ENCODE peak calls at places on chromosomes 1 and 21, in six cellular contexts. G, F, B, P, C and N are unnamed samples. For H3K9me3, the result is how much of the 10 kb centered on the place peaks cover.

GRCh38 chr1:2194319-2194897 is at the start of gene FAAP20:
- DNase-seq in C (no peak), P (peak), G (no peak), B (no peak), F (no peak), N (no peak)

GRCh38 chr1:238052496-238053266 is 162.0 kb upstream of the ZP4 start:
- DNase-seq in F (no peak), C (no peak), G (no peak), B (no peak), P (peak), N (no peak)

GRCh38 chr1:21670059-21670881 is 1.1 kb upstream of the RAP1GAP start:
- DNase-seq in G (no peak), C (no peak), F (no peak), P (no peak), B (no peak), N (peak)

GRCh38 chr1:218796773-218797172 is 376.9 kb upstream of the LYPLAL1 start:
- DNase-seq in B (no peak), P (no peak), G (no peak), F (no peak), C (no peak), N (no peak)

GRCh38 chr21:45590246-45590725 is 48.0 kb upstream of the SLC19A1 start:
- DNase-seq in G (peak), B (peak), F (peak), P (peak), C (peak), N (peak)

GRCh38 chr1:244353572-244354091 is 98.1 kb downstream of the ADSS2 start:
- DNase-seq in G (peak), C (peak), F (no peak), B (peak), P (peak), N (peak)

GRCh38 chr1:178344513-178345077 is 152.2 kb downstream of the CLEC20A start:
- DNase-seq in G (no peak), C (no peak), P (peak), F (no peak), B (peak), N (no peak)

GRCh38 chr1:231248778-231249177 is 7.8 kb downstream of the GNPAT start:
- DNase-seq in P (peak), G (no peak), C (no peak), F (no peak), B (no peak), N (no peak)

GRCh38 chr1:148353461-148354283 is 129.4 kb downstream of the PPIAL4G start:
- DNase-seq in P (peak), C (no peak), G (no peak), B (peak), F (no peak), N (no peak)

GRCh38 chr1:158112994-158113758 is 67.5 kb upstream of the CD1D start:
- DNase-seq in B (peak), G (peak), P (peak), C (no peak), F (peak), N (peak)

GRCh38 chr1:77888429-77889239 is at the start of gene NEXN:
- DNase-seq in C (peak), G (peak), F (peak), B (peak), P (peak), N (peak)
- TF ChIP-seq POLR2A in C (peak), G (peak), F (no peak), B (no peak), P (no peak), N (peak)

GRCh38 chr21:7951854-7952519 is 2569.4 kb upstream of the TPTE start:
- DNase-seq in C (no peak), P (no peak), B (no peak), F (no peak), G (no peak), N (no peak)

GRCh38 chr21:7953058-7953457 is 2568.3 kb upstream of the TPTE start:
- DNase-seq in P (no peak), G (no peak), C (no peak), F (no peak), B (no peak), N (no peak)

GRCh38 chr21:7952648-7953047 is 2568.7 kb upstream of the TPTE start:
- DNase-seq in C (no peak), B (no peak), F (no peak), P (no peak), G (no peak), N (no peak)

DNA sequence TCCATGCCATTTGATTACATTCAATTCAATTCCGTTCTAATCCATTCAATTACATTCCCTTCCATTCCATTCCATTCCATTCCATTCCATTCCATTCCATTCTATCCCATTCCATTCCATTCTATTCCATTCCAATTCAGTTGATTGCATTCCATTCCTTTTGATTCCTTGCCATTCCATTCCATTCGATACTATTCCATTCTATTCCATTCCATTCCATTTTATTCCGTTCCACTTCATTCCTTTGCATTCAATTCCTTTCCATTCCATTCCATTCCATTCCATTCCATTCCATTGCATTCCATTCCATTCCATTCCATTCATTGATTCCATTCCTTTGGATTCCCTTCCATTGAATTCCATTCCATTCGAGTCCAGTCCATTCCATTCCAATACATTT is 2574.0 kb upstream of the TPTE start:
- DNase-seq in F (no peak), B (no peak), G (no peak), C (no peak), P (no peak), N (no peak)
- H3K9me3 ChIP-seq in F (under half), B (half or more), G (under half), C (half or more), P (half or more), N (under half)

DNA sequence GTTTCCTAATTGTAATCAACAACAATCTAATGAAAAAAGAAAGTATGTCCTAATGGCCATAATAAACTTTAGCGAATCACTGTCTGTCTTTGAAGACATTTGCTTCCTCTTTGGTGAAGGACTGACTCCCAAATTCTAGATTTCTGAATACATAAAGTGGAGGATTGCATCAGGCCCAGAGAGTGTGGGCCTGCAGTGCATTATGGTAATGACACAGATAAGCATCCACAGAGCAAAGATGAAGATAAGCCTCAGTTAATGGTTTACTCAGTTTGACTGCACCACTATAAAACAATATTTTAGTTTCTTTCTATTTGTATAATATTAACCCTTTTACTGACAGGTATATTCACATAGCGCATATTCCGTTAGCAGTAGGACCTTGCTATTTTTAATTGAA is 365.5 kb downstream of the KCTD3 start:
- DNase-seq in G (no peak), F (no peak), B (no peak), P (no peak), C (no peak), N (no peak)
- TF ChIP-seq POLR2A in G (no peak), F (no peak), B (no peak), P (no peak), C (no peak), N (no peak)

GRCh38 chr1:29565490-29565889 is 329.2 kb downstream of the PTPRU start:
- DNase-seq in F (no peak), P (no peak), G (no peak), B (no peak), C (no peak), N (no peak)
- H3K9me3 ChIP-seq in F (under half), P (under half), G (under half), B (under half), C (half or more), N (under half)

DNA sequence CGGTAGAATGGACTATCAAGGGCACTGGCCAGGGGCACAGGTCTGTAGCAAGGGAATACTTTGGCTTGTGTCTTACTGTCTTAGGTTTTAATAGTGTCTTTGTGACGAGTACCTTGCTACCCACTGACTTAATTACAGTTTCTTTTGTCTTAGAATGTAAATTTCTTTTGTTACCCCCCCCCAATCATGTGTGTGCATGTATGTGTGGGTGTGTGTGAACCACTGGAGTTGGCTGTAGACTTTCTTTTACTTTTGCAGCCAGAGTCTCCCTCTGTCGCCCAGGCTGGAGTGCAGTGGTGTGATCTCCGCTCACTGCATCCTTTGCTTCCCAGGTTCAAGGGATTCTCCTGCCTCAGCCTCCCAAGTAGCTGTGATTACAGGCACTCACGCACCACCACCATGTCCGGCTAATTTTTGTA is 61.8 kb upstream of the CLDN14 start:
- DNase-seq in C (no peak), P (no peak), F (no peak), G (no peak), B (no peak), N (no peak)
- TF ChIP-seq POLR2A in C (no peak), P (no peak), F (no peak), G (no peak), B (no peak), N (no peak)

DNA sequence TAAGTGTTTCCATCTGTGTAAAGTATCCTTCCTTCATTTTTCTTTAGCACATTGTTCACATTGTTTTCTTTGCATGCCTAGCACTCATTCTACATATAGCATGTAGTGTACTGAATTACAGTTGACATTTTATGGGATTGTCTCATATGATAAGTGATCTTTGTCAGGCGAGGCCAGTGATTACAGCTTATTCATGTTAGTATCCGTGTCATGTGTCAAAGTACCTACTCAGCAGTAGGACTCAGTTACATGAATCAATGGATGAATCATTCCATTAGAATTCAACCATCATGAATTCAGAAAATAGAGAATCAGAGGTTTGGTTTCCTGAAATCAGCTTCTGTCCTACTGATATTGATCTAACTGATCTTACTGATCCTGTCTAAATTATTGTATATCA is 20.6 kb upstream of the HRNR start:
- DNase-seq in G (no peak), F (no peak), B (no peak), P (no peak), C (no peak), N (no peak)
- H3K9me3 ChIP-seq in G (under half), F (under half), B (under half), P (under half), C (under half), N (under half)

GRCh38 chr21:33641339-33642026 is at the start of gene CRYZL1:
- DNase-seq in B (peak), P (peak), F (peak), G (peak), C (peak), N (peak)
- TF ChIP-seq POLR2A in B (peak), P (peak), F (peak), G (peak), C (peak), N (peak)

GRCh38 chr1:92698932-92699331 is 86.0 kb downstream of the EVI5 start:
- DNase-seq in C (no peak), P (no peak), F (no peak), G (no peak), B (no peak), N (no peak)

GRCh38 chr1:92691937-92692336 is 93.0 kb downstream of the EVI5 start:
- DNase-seq in B (peak), G (no peak), P (no peak), C (no peak), F (no peak), N (no peak)

GRCh38 chr1:92690212-92690906 is 94.5 kb downstream of the EVI5 start:
- DNase-seq in B (no peak), G (no peak), P (no peak), F (no peak), C (no peak), N (no peak)

GRCh38 chr1:92695104-92695503 is 89.8 kb downstream of the EVI5 start:
- DNase-seq in G (no peak), F (no peak), C (no peak), P (peak), B (no peak), N (no peak)
- H3K9me3 ChIP-seq in G (under half), F (under half), C (under half), P (under half), B (under half), N (under half)